ENCODE peak calls at places on chromosomes 6 and 20, in four cellular contexts. Y is astrocyte of the spinal cord; C is mesendoderm; V is stimulated activated CD8-positive, alpha-beta memory T cell treated with anti-CD3 and anti-CD28 coated beads, Interleukin-7, amount 100 ng/mL, for 24 hours. B is an unnamed sample.

GRCh38 chr20:32333988-32334885 is 23.9 kb upstream of the ASXL1 start:
- DNase-seq in V (peak), Y (no peak), C (no peak), B (no peak)

GRCh38 chr20:20562507-20562906 is 149.9 kb downstream of the RALGAPA2 start:
- DNase-seq in C (no peak), Y (no peak), V (no peak), B (no peak)

GRCh38 chr20:1721687-1722512 is 64.3 kb upstream of the SIRPG start:
- DNase-seq in Y (no peak), V (no peak), C (peak), B (no peak)

GRCh38 chr6:53664623-53665022 is 933 bp downstream of the KLHL31 start:
- DNase-seq in V (no peak), C (no peak), Y (no peak), B (no peak)

GRCh38 chr20:51354191-51354768 is 188.2 kb downstream of the NFATC2 start:
- DNase-seq in C (no peak), V (no peak), Y (peak), B (no peak)

GRCh38 chr6:52904562-52905279 is 4.8 kb downstream of the GSTA3 start:
- DNase-seq in V (no peak), Y (no peak), C (peak), B (no peak)

GRCh38 chr6:166361080-166361429 is 18.7 kb upstream of the SFT2D1 start:
- DNase-seq in V (no peak), Y (peak), C (no peak), B (no peak)

GRCh38 chr6:151121900-151122299 is 117.9 kb upstream of the AKAP12 start:
- DNase-seq in V (no peak), Y (no peak), C (no peak), B (no peak)

GRCh38 chr6:142702501-142703460 is 242.2 kb downstream of the HIVEP2 start:
- DNase-seq in V (no peak), C (peak), Y (no peak), B (no peak)

GRCh38 chr20:45036044-45036755 is 64.7 kb downstream of the KCNS1 start:
- DNase-seq in C (no peak), Y (peak), V (no peak), B (no peak)

GRCh38 chr6:149211046-149211571 is 106.4 kb upstream of the TAB2 start:
- DNase-seq in C (no peak), V (no peak), Y (no peak), B (no peak)

GRCh38 chr6:150025201-150025917 is at the start of gene RAET1L:
- DNase-seq in Y (peak), V (no peak), C (no peak), B (no peak)

GRCh38 chr6:30601436-30601814 is 15.6 kb downstream of the PPP1R10 start:
- DNase-seq in V (no peak), Y (no peak), C (no peak), B (no peak)

GRCh38 chr20:38633577-38634093 is 32.0 kb downstream of the ARHGAP40 start:
- DNase-seq in Y (no peak), V (peak), C (peak), B (no peak)

GRCh38 chr6:158730175-158730907 is 80.5 kb downstream of the SYTL3 start:
- DNase-seq in Y (no peak), C (peak), V (no peak), B (no peak)

GRCh38 chr20:49288784-49289696 is 11.2 kb upstream of the ZNFX1 start:
- DNase-seq in C (peak), V (no peak), Y (no peak), B (no peak)

GRCh38 chr20:64056889-64057627 is 5.9 kb upstream of the TCEA2 start:
- DNase-seq in V (no peak), Y (no peak), C (no peak), B (no peak)

GRCh38 chr6:78611886-78612480 is 255.4 kb upstream of the IRAK1BP1 start:
- DNase-seq in Y (peak), C (peak), V (no peak), B (no peak)

GRCh38 chr6:6661684-6662083 is 73.2 kb downstream of the LY86 start:
- DNase-seq in C (no peak), Y (no peak), V (no peak), B (no peak)

GRCh38 chr6:95544517-95545225 is 32.7 kb upstream of the MANEA start:
- DNase-seq in V (no peak), C (peak), Y (no peak), B (no peak)

GRCh38 chr6:132814716-132815570 is 574 bp downstream of the RPS12 start:
- DNase-seq in V (no peak), C (peak), Y (no peak), B (no peak)

GRCh38 chr6:139028658-139029469 is at the start of gene ABRACL:
- DNase-seq in Y (peak), V (peak), C (peak), B (peak)

GRCh38 chr20:3729811-3730550 is 2.5 kb upstream of the HSPA12B start:
- DNase-seq in C (no peak), Y (no peak), V (no peak), B (no peak)

B was measured in mesothelial cell of epicardium.